ENCODE peak calls at places on chromosomes 3 and 15, in six cellular contexts. M is GM12891, E is HepG2, N is K562, I is H1, L is GM12878. D is an unnamed sample.
A peak's percentile ranks its signal among the peaks of the same experiment; 100 is the strongest.

GRCh38 chr15:80234883-80235282 is 17.1 kb downstream of the CTXND1 start:
- DNase-seq in M (peak; percentile 33), L (no peak), N (peak; percentile 57), I (peak; percentile 80), E (no peak), D (peak; percentile 33)

GRCh38 chr3:39150170-39150802 is 3.1 kb downstream of the CSRNP1 start:
- DNase-seq in E (no peak), I (no peak), M (no peak), L (no peak), N (no peak), D (no peak)

GRCh38 chr3:40877651-40878463 is 321.4 kb upstream of the CTNNB1 start:
- DNase-seq in E (peak; percentile 12), N (no peak), L (no peak), M (no peak), I (no peak), D (no peak)

GRCh38 chr15:35603298-35603697 is 57.3 kb upstream of the DPH6 start:
- DNase-seq in M (no peak), N (no peak), E (no peak), L (peak; percentile 25), I (no peak), D (no peak)

GRCh38 chr3:159837725-159838124 is 150.9 kb upstream of the IL12A start:
- DNase-seq in L (no peak), E (no peak), M (no peak), N (no peak), I (no peak), D (no peak)

GRCh38 chr3:81666502-81667121 is 94.8 kb downstream of the GBE1 start:
- DNase-seq in L (no peak), I (no peak), M (no peak), E (no peak), N (no peak), D (no peak)

GRCh38 chr3:142976621-142977398 is 13.3 kb upstream of the PAQR9 start:
- DNase-seq in N (peak; percentile 78), L (no peak), I (no peak), M (no peak), E (peak; percentile 76), D (no peak)

GRCh38 chr15:33915571-33916407 is 52.5 kb upstream of the CHRM5 start:
- DNase-seq in L (no peak), N (peak; percentile 34), M (no peak), E (peak; percentile 11), I (no peak), D (no peak)

GRCh38 chr3:108088697-108089096 is 2.1 kb downstream of the CD47 start:
- DNase-seq in N (no peak), I (no peak), M (no peak), L (peak; percentile 71), E (no peak), D (no peak)

GRCh38 chr15:36766449-36766848 is 187.0 kb downstream of the CDIN1 start:
- DNase-seq in M (no peak), N (no peak), I (no peak), L (no peak), E (no peak), D (no peak)

GRCh38 chr3:141795719-141796435 is 32.7 kb downstream of the GRK7 start:
- DNase-seq in M (no peak), E (no peak), L (no peak), N (no peak), I (no peak), D (no peak)

GRCh38 chr15:68646751-68647150 is 68.0 kb downstream of the CORO2B start:
- DNase-seq in I (no peak), L (no peak), M (no peak), N (no peak), E (no peak), D (no peak)

GRCh38 chr3:62332771-62333381 is 40.5 kb downstream of the FEZF2 start:
- DNase-seq in I (no peak), E (no peak), M (no peak), L (no peak), N (no peak), D (no peak)

DNA sequence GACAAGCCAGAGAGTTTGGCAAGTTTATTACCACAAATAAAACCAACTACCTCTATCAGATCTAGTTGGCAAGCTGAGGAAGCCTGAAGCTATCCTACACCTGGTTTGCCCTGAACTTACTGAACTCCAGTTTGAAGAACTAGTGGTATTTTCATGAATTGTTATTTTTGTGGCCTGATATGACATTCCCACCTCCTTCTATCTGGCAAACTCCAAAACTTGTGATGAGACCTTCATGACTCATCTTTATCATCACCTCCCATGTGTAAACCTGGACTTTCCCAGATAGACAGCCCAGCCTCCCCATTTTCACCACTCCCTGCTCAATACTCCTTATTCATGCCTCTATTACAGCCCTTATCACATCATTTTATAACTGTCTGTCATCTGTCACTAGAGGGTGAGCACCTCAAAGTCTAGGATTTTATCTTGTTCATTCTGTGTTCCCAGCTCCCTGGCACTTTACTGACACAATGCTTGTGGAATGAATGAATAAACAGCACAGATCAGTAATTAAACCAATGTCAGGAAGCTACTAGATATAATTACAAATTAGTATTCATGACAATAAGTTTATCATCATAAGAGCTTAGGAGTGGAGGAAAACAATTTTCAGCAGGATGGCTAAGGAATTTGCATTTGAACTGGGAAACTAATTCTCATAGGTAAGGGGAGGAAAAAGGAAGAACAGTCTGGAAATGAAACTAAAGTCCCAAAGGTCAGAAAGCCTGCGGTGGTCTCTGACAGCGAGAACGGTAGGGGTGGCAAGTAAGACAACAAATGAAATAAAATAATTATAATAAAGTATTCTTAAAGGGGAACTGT is 13.2 kb upstream of the TRANK1 start:
- DNase-seq in N (peak; percentile 95), L (no peak), E (no peak), M (no peak), I (no peak), D (no peak)
- TF ChIP-seq POLR2AphosphoS5 in N (peak; percentile 98), L (no peak), E (no peak), M (no peak), I (no peak), D (no peak)

GRCh38 chr3:36908647-36909180 is 36.1 kb downstream of the TRANK1 start:
- DNase-seq in E (no peak), N (no peak), L (no peak), M (no peak), I (no peak), D (no peak)

GRCh38 chr3:36904641-36905040 is 40.2 kb downstream of the TRANK1 start:
- DNase-seq in M (no peak), L (no peak), N (no peak), I (peak; percentile 44), E (peak; percentile 19), D (no peak)

GRCh38 chr3:36905545-36905944 is 39.3 kb downstream of the TRANK1 start:
- DNase-seq in M (no peak), E (no peak), N (no peak), I (peak; percentile 37), L (no peak), D (no peak)

GRCh38 chr3:36907911-36908646 is 36.8 kb downstream of the TRANK1 start:
- DNase-seq in E (peak; percentile 25), I (no peak), M (no peak), L (peak; percentile 24), N (no peak), D (no peak)

DNA sequence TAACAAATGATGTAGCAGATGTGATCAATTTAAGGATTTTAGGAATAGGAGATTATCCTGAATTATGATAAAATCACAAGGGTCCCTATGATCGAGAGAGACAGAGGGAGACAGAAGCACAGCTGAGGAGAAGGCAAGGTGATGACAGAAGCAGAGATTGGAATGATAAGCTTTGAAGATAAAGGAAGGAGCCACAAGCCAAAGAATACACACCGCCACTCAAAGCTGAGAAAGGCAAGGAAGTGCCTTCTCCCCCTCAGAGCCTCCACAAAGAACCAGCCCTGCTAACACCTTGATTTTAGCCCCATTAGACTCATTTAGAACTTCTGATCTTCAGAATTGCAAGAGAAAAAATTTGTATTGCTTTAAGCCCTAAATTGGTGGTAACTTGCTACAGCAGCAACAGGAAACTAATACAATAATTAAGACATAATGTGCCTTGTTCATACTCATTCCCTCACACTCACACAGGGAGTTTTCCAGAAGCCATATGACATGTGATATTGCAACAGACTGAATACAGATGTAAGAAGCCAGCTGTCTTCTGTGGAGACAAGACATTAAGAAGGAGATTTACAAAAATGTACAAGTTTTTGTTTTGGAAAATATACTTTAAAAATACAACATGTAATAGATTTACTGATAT is 38.2 kb downstream of the TRANK1 start:
- DNase-seq in I (no peak), L (no peak), M (no peak), N (no peak), E (no peak), D (no peak)
- TF ChIP-seq TAF1 in I (no peak), L (no peak), M (no peak), N (no peak), E (no peak), D (no peak)

DNA sequence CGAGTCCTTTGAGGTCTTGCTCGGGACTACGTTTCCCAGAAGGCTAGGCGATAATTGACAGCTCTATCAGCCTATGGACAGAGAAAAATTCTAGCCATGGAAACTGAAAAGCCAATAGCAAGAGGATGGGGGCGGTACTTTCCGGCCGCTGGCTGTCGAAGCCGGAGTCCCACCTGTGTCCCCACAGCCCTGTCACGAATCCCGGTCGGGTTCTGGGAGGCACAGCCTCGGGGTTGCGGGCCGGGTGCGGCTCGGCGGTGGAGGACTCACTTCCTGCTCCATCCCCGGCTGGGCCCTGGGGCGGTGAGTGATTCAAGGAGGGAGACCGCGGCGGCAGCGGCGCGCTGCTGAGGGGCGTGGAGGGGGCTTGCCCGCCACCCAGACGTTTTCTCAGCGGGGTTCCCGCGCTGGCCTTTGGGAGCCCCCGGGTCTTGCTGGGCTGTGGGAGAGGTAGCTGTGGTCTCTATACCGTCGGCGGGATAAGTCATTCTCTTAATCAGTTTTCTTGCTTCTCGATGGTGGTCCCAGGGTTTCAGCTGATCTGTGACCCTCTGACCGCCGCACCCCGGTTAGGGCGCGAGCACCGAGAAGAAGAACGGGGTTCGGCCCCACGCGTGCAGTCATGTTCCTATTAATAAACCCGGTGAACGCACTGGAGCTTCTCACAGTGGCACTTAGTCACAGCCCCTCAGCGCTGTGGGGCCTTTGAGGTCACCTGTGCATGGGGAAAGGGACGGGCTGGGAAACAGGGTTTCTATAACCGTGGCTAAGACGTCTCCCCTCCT is at the start of gene ZNF774:
- DNase-seq in N (peak; percentile 94), M (peak; percentile 98), L (peak; percentile 91), E (peak; percentile 92), I (no peak), D (peak; percentile 96)
- TF ChIP-seq POLR2A in N (peak; percentile 79), M (no peak), L (peak; percentile 75), E (peak; percentile 68), I (no peak), D (no peak)

GRCh38 chr3:14899993-14900618 is 47.3 kb upstream of the NR2C2 start:
- DNase-seq in E (peak; percentile 46), M (no peak), L (no peak), N (no peak), I (no peak), D (no peak)
- TF ChIP-seq POLR2AphosphoS5 in E (no peak), M (no peak), L (no peak), N (no peak), I (no peak), D (no peak)

DNA sequence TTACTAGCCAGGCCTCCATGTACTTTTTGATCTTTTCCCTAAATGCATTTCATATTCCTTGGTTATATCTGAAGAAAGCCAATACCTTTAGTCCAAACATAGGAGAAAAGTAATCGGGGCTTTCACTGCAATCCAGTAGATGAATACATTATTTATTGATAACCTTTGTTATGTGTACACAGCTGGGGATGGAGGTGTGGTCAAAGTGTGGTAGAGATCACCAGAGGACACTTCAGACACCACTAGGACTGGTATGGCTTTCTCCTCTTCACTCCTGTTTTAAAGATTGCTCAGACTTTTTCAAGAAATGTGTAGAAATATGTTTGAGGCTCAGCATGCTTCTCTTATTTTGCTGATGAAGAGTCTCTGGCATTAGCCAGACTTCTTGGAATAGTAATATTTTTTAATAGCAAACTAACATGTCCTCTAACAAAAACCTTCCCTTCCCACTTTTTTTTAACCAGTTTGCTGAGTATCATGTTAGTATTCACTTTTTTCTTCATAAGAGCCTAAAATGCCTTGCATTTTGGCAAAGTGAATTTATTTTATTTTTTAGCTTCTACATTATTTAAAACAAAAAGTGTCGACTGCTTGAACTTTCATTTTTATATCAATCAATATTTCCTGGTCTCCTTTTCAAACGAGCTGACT is 65.6 kb upstream of the MBNL1 start:
- DNase-seq in I (no peak), N (peak; percentile 38), E (no peak), L (no peak), M (no peak), D (no peak)
- TF ChIP-seq TAF1 in I (no peak), N (no peak), E (no peak), L (no peak), M (no peak), D (no peak)

D was measured in GM12892.